ENCODE peak calls at places on chromosomes 3 and 15, in five cellular contexts. One of them, this sample, is unnamed.
A peak's percentile ranks its signal among the peaks of the same experiment; 100 is the strongest.

GRCh38 chr3:9091811-9092210 is 128.5 kb upstream of the RAD18 start:
- DNase-seq in pulmonary artery endothelial cell: no peak
- DNase-seq in activated CD4-positive, alpha-beta T cell treated with anti-CD3 and anti-CD28 coated beads for 1 hour: no peak
- DNase-seq in activated CD8-positive, alpha-beta memory T cell treated with anti-CD3 and anti-CD28 coated beads for 1 hour: no peak
- DNase-seq in stimulated activated CD4-positive, alpha-beta T cell treated with anti-CD3 and anti-CD28 coated beads, Interleukin-4, amount 100 ng/mL, for 24 hours: no peak
- DNase-seq in this sample: no peak

GRCh38 chr3:128170866-128171516 is 17.7 kb downstream of the EEFSEC start:
- DNase-seq in activated CD8-positive, alpha-beta memory T cell treated with anti-CD3 and anti-CD28 coated beads for 1 hour: no peak
- DNase-seq in pulmonary artery endothelial cell: peak; percentile 40
- DNase-seq in stimulated activated CD4-positive, alpha-beta T cell treated with anti-CD3 and anti-CD28 coated beads, Interleukin-4, amount 100 ng/mL, for 24 hours: no peak
- DNase-seq in activated CD4-positive, alpha-beta T cell treated with anti-CD3 and anti-CD28 coated beads for 1 hour: no peak
- DNase-seq in this sample: peak; percentile 48

GRCh38 chr3:183301937-183302580 is 49.0 kb downstream of the B3GNT5 start:
- DNase-seq in activated CD4-positive, alpha-beta T cell treated with anti-CD3 and anti-CD28 coated beads for 1 hour: no peak
- DNase-seq in stimulated activated CD4-positive, alpha-beta T cell treated with anti-CD3 and anti-CD28 coated beads, Interleukin-4, amount 100 ng/mL, for 24 hours: no peak
- DNase-seq in pulmonary artery endothelial cell: no peak
- DNase-seq in activated CD8-positive, alpha-beta memory T cell treated with anti-CD3 and anti-CD28 coated beads for 1 hour: no peak
- DNase-seq in this sample: no peak

GRCh38 chr3:115831864-115832263 is 208.6 kb downstream of the GAP43 start:
- DNase-seq in activated CD8-positive, alpha-beta memory T cell treated with anti-CD3 and anti-CD28 coated beads for 1 hour: no peak
- DNase-seq in pulmonary artery endothelial cell: no peak
- DNase-seq in stimulated activated CD4-positive, alpha-beta T cell treated with anti-CD3 and anti-CD28 coated beads, Interleukin-4, amount 100 ng/mL, for 24 hours: no peak
- DNase-seq in activated CD4-positive, alpha-beta T cell treated with anti-CD3 and anti-CD28 coated beads for 1 hour: no peak
- DNase-seq in this sample: no peak

GRCh38 chr15:59894835-59895234 is 109.3 kb upstream of the FOXB1 start:
- DNase-seq in activated CD8-positive, alpha-beta memory T cell treated with anti-CD3 and anti-CD28 coated beads for 1 hour: no peak
- DNase-seq in activated CD4-positive, alpha-beta T cell treated with anti-CD3 and anti-CD28 coated beads for 1 hour: no peak
- DNase-seq in pulmonary artery endothelial cell: no peak
- DNase-seq in stimulated activated CD4-positive, alpha-beta T cell treated with anti-CD3 and anti-CD28 coated beads, Interleukin-4, amount 100 ng/mL, for 24 hours: no peak
- DNase-seq in this sample: no peak

GRCh38 chr3:148150141-148150540 is 547.6 kb upstream of the AGTR1 start:
- DNase-seq in activated CD8-positive, alpha-beta memory T cell treated with anti-CD3 and anti-CD28 coated beads for 1 hour: no peak
- DNase-seq in stimulated activated CD4-positive, alpha-beta T cell treated with anti-CD3 and anti-CD28 coated beads, Interleukin-4, amount 100 ng/mL, for 24 hours: no peak
- DNase-seq in pulmonary artery endothelial cell: no peak
- DNase-seq in activated CD4-positive, alpha-beta T cell treated with anti-CD3 and anti-CD28 coated beads for 1 hour: no peak
- DNase-seq in this sample: no peak

GRCh38 chr3:16516695-16517481 is 3.4 kb upstream of the RFTN1 start:
- DNase-seq in activated CD4-positive, alpha-beta T cell treated with anti-CD3 and anti-CD28 coated beads for 1 hour: no peak
- DNase-seq in pulmonary artery endothelial cell: peak; percentile 40
- DNase-seq in activated CD8-positive, alpha-beta memory T cell treated with anti-CD3 and anti-CD28 coated beads for 1 hour: no peak
- DNase-seq in stimulated activated CD4-positive, alpha-beta T cell treated with anti-CD3 and anti-CD28 coated beads, Interleukin-4, amount 100 ng/mL, for 24 hours: no peak
- DNase-seq in this sample: peak; percentile 68

GRCh38 chr15:38912067-38912466 is 347.5 kb upstream of the RASGRP1 start:
- DNase-seq in activated CD8-positive, alpha-beta memory T cell treated with anti-CD3 and anti-CD28 coated beads for 1 hour: no peak
- DNase-seq in stimulated activated CD4-positive, alpha-beta T cell treated with anti-CD3 and anti-CD28 coated beads, Interleukin-4, amount 100 ng/mL, for 24 hours: no peak
- DNase-seq in pulmonary artery endothelial cell: no peak
- DNase-seq in activated CD4-positive, alpha-beta T cell treated with anti-CD3 and anti-CD28 coated beads for 1 hour: no peak
- DNase-seq in this sample: no peak

GRCh38 chr3:144053121-144053520 is 81.5 kb downstream of the DIPK2A start:
- DNase-seq in stimulated activated CD4-positive, alpha-beta T cell treated with anti-CD3 and anti-CD28 coated beads, Interleukin-4, amount 100 ng/mL, for 24 hours: no peak
- DNase-seq in activated CD8-positive, alpha-beta memory T cell treated with anti-CD3 and anti-CD28 coated beads for 1 hour: no peak
- DNase-seq in pulmonary artery endothelial cell: no peak
- DNase-seq in activated CD4-positive, alpha-beta T cell treated with anti-CD3 and anti-CD28 coated beads for 1 hour: no peak
- DNase-seq in this sample: no peak

GRCh38 chr3:66856555-66856954 is 141.6 kb upstream of the KBTBD8 start:
- DNase-seq in pulmonary artery endothelial cell: no peak
- DNase-seq in stimulated activated CD4-positive, alpha-beta T cell treated with anti-CD3 and anti-CD28 coated beads, Interleukin-4, amount 100 ng/mL, for 24 hours: no peak
- DNase-seq in activated CD8-positive, alpha-beta memory T cell treated with anti-CD3 and anti-CD28 coated beads for 1 hour: no peak
- DNase-seq in activated CD4-positive, alpha-beta T cell treated with anti-CD3 and anti-CD28 coated beads for 1 hour: no peak
- DNase-seq in this sample: no peak

GRCh38 chr15:38316311-38316710 is 63.7 kb downstream of the SPRED1 start:
- DNase-seq in activated CD4-positive, alpha-beta T cell treated with anti-CD3 and anti-CD28 coated beads for 1 hour: no peak
- DNase-seq in pulmonary artery endothelial cell: no peak
- DNase-seq in stimulated activated CD4-positive, alpha-beta T cell treated with anti-CD3 and anti-CD28 coated beads, Interleukin-4, amount 100 ng/mL, for 24 hours: no peak
- DNase-seq in activated CD8-positive, alpha-beta memory T cell treated with anti-CD3 and anti-CD28 coated beads for 1 hour: no peak
- DNase-seq in this sample: no peak

GRCh38 chr3:13189639-13190375 is 116.6 kb upstream of the IQSEC1 start:
- DNase-seq in activated CD4-positive, alpha-beta T cell treated with anti-CD3 and anti-CD28 coated beads for 1 hour: no peak
- DNase-seq in stimulated activated CD4-positive, alpha-beta T cell treated with anti-CD3 and anti-CD28 coated beads, Interleukin-4, amount 100 ng/mL, for 24 hours: no peak
- DNase-seq in pulmonary artery endothelial cell: peak; percentile 4
- DNase-seq in activated CD8-positive, alpha-beta memory T cell treated with anti-CD3 and anti-CD28 coated beads for 1 hour: no peak
- DNase-seq in this sample: no peak

GRCh38 chr3:16064660-16065414 is 109.6 kb upstream of the GALNT15 start:
- DNase-seq in stimulated activated CD4-positive, alpha-beta T cell treated with anti-CD3 and anti-CD28 coated beads, Interleukin-4, amount 100 ng/mL, for 24 hours: no peak
- DNase-seq in activated CD8-positive, alpha-beta memory T cell treated with anti-CD3 and anti-CD28 coated beads for 1 hour: no peak
- DNase-seq in pulmonary artery endothelial cell: peak; percentile 71
- DNase-seq in activated CD4-positive, alpha-beta T cell treated with anti-CD3 and anti-CD28 coated beads for 1 hour: no peak
- DNase-seq in this sample: peak; percentile 79

GRCh38 chr3:24288538-24289236 is 206.0 kb downstream of the THRB start:
- DNase-seq in pulmonary artery endothelial cell: no peak
- DNase-seq in activated CD4-positive, alpha-beta T cell treated with anti-CD3 and anti-CD28 coated beads for 1 hour: no peak
- DNase-seq in activated CD8-positive, alpha-beta memory T cell treated with anti-CD3 and anti-CD28 coated beads for 1 hour: no peak
- DNase-seq in stimulated activated CD4-positive, alpha-beta T cell treated with anti-CD3 and anti-CD28 coated beads, Interleukin-4, amount 100 ng/mL, for 24 hours: no peak
- DNase-seq in this sample: no peak

GRCh38 chr3:14605070-14605469 is 46.5 kb upstream of the CCDC174 start:
- DNase-seq in activated CD8-positive, alpha-beta memory T cell treated with anti-CD3 and anti-CD28 coated beads for 1 hour: no peak
- DNase-seq in stimulated activated CD4-positive, alpha-beta T cell treated with anti-CD3 and anti-CD28 coated beads, Interleukin-4, amount 100 ng/mL, for 24 hours: no peak
- DNase-seq in activated CD4-positive, alpha-beta T cell treated with anti-CD3 and anti-CD28 coated beads for 1 hour: no peak
- DNase-seq in pulmonary artery endothelial cell: no peak
- DNase-seq in this sample: no peak

GRCh38 chr3:185153170-185153733 is 392 bp upstream of the C3orf70 start:
- DNase-seq in activated CD8-positive, alpha-beta memory T cell treated with anti-CD3 and anti-CD28 coated beads for 1 hour: no peak
- DNase-seq in pulmonary artery endothelial cell: no peak
- DNase-seq in activated CD4-positive, alpha-beta T cell treated with anti-CD3 and anti-CD28 coated beads for 1 hour: no peak
- DNase-seq in stimulated activated CD4-positive, alpha-beta T cell treated with anti-CD3 and anti-CD28 coated beads, Interleukin-4, amount 100 ng/mL, for 24 hours: no peak
- DNase-seq in this sample: no peak

GRCh38 chr3:46098319-46098761 is 71.1 kb upstream of the XCR1 start:
- DNase-seq in stimulated activated CD4-positive, alpha-beta T cell treated with anti-CD3 and anti-CD28 coated beads, Interleukin-4, amount 100 ng/mL, for 24 hours: peak; percentile 46
- DNase-seq in pulmonary artery endothelial cell: no peak
- DNase-seq in activated CD8-positive, alpha-beta memory T cell treated with anti-CD3 and anti-CD28 coated beads for 1 hour: no peak
- DNase-seq in activated CD4-positive, alpha-beta T cell treated with anti-CD3 and anti-CD28 coated beads for 1 hour: no peak
- DNase-seq in this sample: no peak

GRCh38 chr3:10738688-10739372 is 77.2 kb upstream of the SLC6A11 start:
- DNase-seq in activated CD4-positive, alpha-beta T cell treated with anti-CD3 and anti-CD28 coated beads for 1 hour: peak; percentile 61
- DNase-seq in pulmonary artery endothelial cell: no peak
- DNase-seq in activated CD8-positive, alpha-beta memory T cell treated with anti-CD3 and anti-CD28 coated beads for 1 hour: peak; percentile 69
- DNase-seq in stimulated activated CD4-positive, alpha-beta T cell treated with anti-CD3 and anti-CD28 coated beads, Interleukin-4, amount 100 ng/mL, for 24 hours: peak; percentile 80
- DNase-seq in this sample: peak; percentile 63

GRCh38 chr15:89483079-89483478 is 13.3 kb downstream of the RHCG start:
- DNase-seq in stimulated activated CD4-positive, alpha-beta T cell treated with anti-CD3 and anti-CD28 coated beads, Interleukin-4, amount 100 ng/mL, for 24 hours: no peak
- DNase-seq in pulmonary artery endothelial cell: no peak
- DNase-seq in activated CD8-positive, alpha-beta memory T cell treated with anti-CD3 and anti-CD28 coated beads for 1 hour: no peak
- DNase-seq in activated CD4-positive, alpha-beta T cell treated with anti-CD3 and anti-CD28 coated beads for 1 hour: no peak
- DNase-seq in this sample: no peak